ENCODE peak calls at places on chromosome X, in six cellular contexts. T is KG1; I is stimulated activated CD4-positive, alpha-beta T cell treated with anti-CD3 and anti-CD28 coated beads, Interleukin-1b, Interleukin-23, amount 100 ng/mL, for 24 hours; Y is activated CD4-positive, alpha-beta memory T cell treated with anti-CD3 and anti-CD28 coated beads for 36 hours; Q is globus pallidus; K is cardiac fibroblast. D is an unnamed sample.

GRCh38 chrX:128052303-128052702 is at the start of gene ACTRT1:
- DNase-seq in T (no peak), I (no peak), Y (no peak), Q (no peak), K (no peak), D (no peak)

GRCh38 chrX:125977851-125978250 is 188.2 kb downstream of the DCAF12L2 start:
- DNase-seq in T (no peak), I (no peak), Y (no peak), Q (no peak), K (no peak), D (no peak)

GRCh38 chrX:8987672-8988250 is 46.2 kb downstream of the FAM9B start:
- DNase-seq in T (no peak), I (no peak), Y (peak), Q (no peak), K (no peak), D (no peak)

GRCh38 chrX:15838017-15838416 is 16.6 kb downstream of the AP1S2 start:
- DNase-seq in T (no peak), I (no peak), Y (peak), Q (no peak), K (no peak), D (no peak)

GRCh38 chrX:78838709-78839108 is 91.2 kb downstream of the LPAR4 start:
- DNase-seq in T (no peak), I (no peak), Y (no peak), Q (no peak), K (no peak), D (no peak)

GRCh38 chrX:47597222-47597621 is 15.0 kb downstream of the TIMP1 start:
- DNase-seq in T (no peak), I (no peak), Y (no peak), Q (no peak), K (no peak), D (no peak)

GRCh38 chrX:110053453-110053852 is 50.5 kb downstream of the TMEM164 start:
- DNase-seq in T (no peak), I (no peak), Y (no peak), Q (no peak), K (no peak), D (no peak)

GRCh38 chrX:3518870-3519269 is 172.4 kb upstream of the MXRA5 start:
- DNase-seq in T (no peak), I (no peak), Y (no peak), Q (no peak), K (peak), D (no peak)

GRCh38 chrX:53287493-53288138 is 6.2 kb upstream of the IQSEC2 start:
- DNase-seq in T (peak), I (no peak), Y (peak), Q (peak), K (peak), D (no peak)

GRCh38 chrX:137354851-137355250 is 211.1 kb upstream of the ZIC3 start:
- DNase-seq in T (no peak), I (no peak), Y (no peak), Q (no peak), K (no peak), D (no peak)

GRCh38 chrX:40282348-40282747 is 184.6 kb upstream of the BCOR start:
- DNase-seq in T (no peak), I (no peak), Y (no peak), Q (no peak), K (no peak), D (no peak)

GRCh38 chrX:51487960-51488267 is 8.5 kb downstream of the NUDT11 start:
- DNase-seq in T (no peak), I (no peak), Y (no peak), Q (no peak), K (peak), D (no peak)

GRCh38 chrX:129636175-129636681 is 18.5 kb downstream of the APLN start:
- DNase-seq in T (no peak), I (no peak), Y (no peak), Q (no peak), K (no peak), D (no peak)

GRCh38 chrX:9183481-9183880 is 149.6 kb upstream of the FAM9B start:
- DNase-seq in T (no peak), I (no peak), Y (no peak), Q (no peak), K (no peak), D (no peak)

GRCh38 chrX:19563746-19564145 is 48.4 kb upstream of the MAP3K15 start:
- DNase-seq in T (no peak), I (no peak), Y (peak), Q (no peak), K (no peak), D (no peak)

GRCh38 chrX:93673869-93674271 is at the start of gene FAM133A:
- DNase-seq in T (no peak), I (no peak), Y (no peak), Q (no peak), K (peak), D (no peak)

GRCh38 chrX:11954196-11954595 is 184.1 kb upstream of the FRMPD4 start:
- DNase-seq in T (no peak), I (no peak), Y (no peak), Q (no peak), K (no peak), D (no peak)

GRCh38 chrX:48934581-48935331 is 15.9 kb upstream of the PIM2 start:
- DNase-seq in T (no peak), I (no peak), Y (peak), Q (no peak), K (no peak), D (no peak)

GRCh38 chrX:40578039-40578438 is 2.7 kb upstream of the ATP6AP2 start:
- DNase-seq in T (no peak), I (no peak), Y (no peak), Q (no peak), K (no peak), D (no peak)

GRCh38 chrX:135185795-135186443 is 14.7 kb upstream of the CT55 start:
- DNase-seq in T (no peak), I (peak), Y (peak), Q (peak), K (peak), D (peak)

GRCh38 chrX:32780109-32780508 is 431.2 kb downstream of the DMD start:
- DNase-seq in T (no peak), I (no peak), Y (no peak), Q (no peak), K (no peak), D (no peak)

GRCh38 chrX:6959006-6959405 is 188.5 kb upstream of the STS start:
- DNase-seq in T (no peak), I (no peak), Y (no peak), Q (no peak), K (no peak), D (no peak)

GRCh38 chrX:1444896-1445480 is 7.7 kb downstream of the ASMTL start:
- DNase-seq in T (no peak), I (no peak), Y (peak), Q (no peak), K (no peak), D (no peak)

GRCh38 chrX:154840856-154841255 is 6.4 kb upstream of the SMIM9 start:
- DNase-seq in T (no peak), I (no peak), Y (peak), Q (peak), K (peak), D (no peak)

GRCh38 chrX:132837971-132838370 is 120.5 kb downstream of the HS6ST2 start:
- DNase-seq in T (no peak), I (no peak), Y (no peak), Q (no peak), K (no peak), D (no peak)

GRCh38 chrX:11499076-11500044 is 166.4 kb downstream of the ARHGAP6 start:
- DNase-seq in T (no peak), I (no peak), Y (no peak), Q (no peak), K (peak), D (no peak)

GRCh38 chrX:18353931-18354368 is 538 bp downstream of the SCML2 start:
- DNase-seq in T (no peak), I (peak), Y (peak), Q (no peak), K (no peak), D (peak)

GRCh38 chrX:119398587-119398973 is 556 bp upstream of the SLC25A43 start:
- DNase-seq in T (no peak), I (no peak), Y (no peak), Q (no peak), K (peak), D (no peak)

GRCh38 chrX:39613997-39614679 is 483.6 kb downstream of the BCOR start:
- DNase-seq in T (no peak), I (peak), Y (peak), Q (no peak), K (no peak), D (peak)

GRCh38 chrX:19535481-19535880 is 20.2 kb upstream of the MAP3K15 start:
- DNase-seq in T (no peak), I (no peak), Y (no peak), Q (peak), K (peak), D (no peak)

GRCh38 chrX:145213504-145213903 is 33.8 kb upstream of the SPANXN1 start:
- DNase-seq in T (no peak), I (no peak), Y (no peak), Q (peak), K (no peak), D (no peak)

D was measured in T-helper 2 cell treated with Interferon-gamma antibody and Interleukin-4, amounts not matched to agents 5 μg/mL and 100 μg/mL, for 36 hours.